ENCODE peak calls at places on chromosome X, in four cellular contexts. V, N, R and Y are unnamed samples.

GRCh38 chrX:124573458-124573857 is 227.1 kb downstream of the SH2D1A start:
- DNase-seq in V (no peak), R (no peak), N (no peak), Y (no peak)

GRCh38 chrX:84956304-84956703 is 47.4 kb upstream of the APOOL start:
- DNase-seq in N (no peak), V (no peak), R (no peak), Y (no peak)

GRCh38 chrX:97126020-97126419 is 242.3 kb downstream of the RPA4 start:
- DNase-seq in R (no peak), V (no peak), N (no peak), Y (no peak)

GRCh38 chrX:39755152-39756032 is 342.4 kb downstream of the BCOR start:
- DNase-seq in R (no peak), N (peak), V (no peak), Y (no peak)

GRCh38 chrX:134810211-134810610 is 151.9 kb upstream of the PLAC1 start:
- DNase-seq in R (no peak), N (no peak), V (no peak), Y (no peak)

GRCh38 chrX:13432776-13433605 is 113.1 kb upstream of the ATXN3L start:
- DNase-seq in N (no peak), V (no peak), R (no peak), Y (no peak)

GRCh38 chrX:45309096-45309495 is 108.4 kb upstream of the DIPK2B start:
- DNase-seq in R (no peak), N (no peak), V (no peak), Y (no peak)

GRCh38 chrX:15564981-15565579 is 35.7 kb downstream of the ACE2 start:
- DNase-seq in V (peak), N (peak), R (peak), Y (peak)

GRCh38 chrX:1394731-1395501 is 3.0 kb upstream of the SLC25A6 start:
- DNase-seq in V (no peak), N (no peak), R (no peak), Y (no peak)

GRCh38 chrX:67503004-67503403 is 40.8 kb upstream of the AR start:
- DNase-seq in R (no peak), N (no peak), V (no peak), Y (no peak)

GRCh38 chrX:153765138-153766079 is 1.4 kb downstream of the PLXNB3 start:
- DNase-seq in V (no peak), R (no peak), N (peak), Y (no peak)

GRCh38 chrX:152833378-152833777 is 2.5 kb downstream of the NSDHL start:
- DNase-seq in R (no peak), V (no peak), N (no peak), Y (no peak)

GRCh38 chrX:14533867-14534266 is 4.5 kb downstream of the GLRA2 start:
- DNase-seq in N (no peak), R (no peak), V (no peak), Y (no peak)

GRCh38 chrX:51461053-51462050 is 35.0 kb downstream of the NUDT11 start:
- DNase-seq in N (peak), V (no peak), R (peak), Y (peak)
- TF ChIP-seq CTCF in N (peak), V (peak), R (peak), Y (peak)

GRCh38 chrX:20442597-20442996 is 175.9 kb upstream of the RPS6KA3 start:
- DNase-seq in V (peak), R (peak), N (peak), Y (peak)
- TF ChIP-seq CTCF in V (peak), R (peak), N (peak), Y (no peak)

GRCh38 chrX:74438771-74439170 is 17.5 kb downstream of the SLC16A2 start:
- DNase-seq in V (no peak), N (no peak), R (no peak), Y (no peak)
- TF ChIP-seq CTCF in V (no peak), N (no peak), R (no peak), Y (no peak)

DNA sequence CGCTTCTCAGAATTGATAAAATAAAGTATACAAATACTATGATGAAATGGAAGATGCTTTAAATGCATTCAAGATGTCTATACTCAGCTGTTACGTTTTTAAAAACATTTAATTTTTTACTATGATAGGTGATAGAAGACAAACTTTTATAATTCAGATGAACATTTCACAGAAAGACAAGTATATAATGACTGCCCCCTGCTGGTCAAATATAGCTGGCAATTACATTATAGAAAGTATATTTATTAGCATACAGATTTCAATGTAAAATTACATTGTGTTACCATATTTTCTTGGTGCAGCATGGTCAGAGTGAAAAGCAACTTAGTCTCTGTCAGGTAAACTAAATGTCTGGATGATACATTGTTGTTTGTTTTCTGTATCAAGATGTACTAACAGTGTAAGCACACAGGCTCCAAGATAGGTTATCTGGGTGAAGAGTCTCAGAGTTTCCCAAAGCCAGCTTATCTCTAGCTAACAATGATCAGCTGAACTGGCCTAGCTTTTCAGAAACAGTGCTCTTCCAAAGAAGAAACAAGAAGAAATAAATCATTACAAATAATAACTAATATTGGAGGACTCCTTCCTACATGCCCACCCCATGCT is 54.1 kb downstream of the SRPX start:
- DNase-seq in V (no peak), R (peak), N (no peak), Y (peak)
- TF ChIP-seq CTCF in V (peak), R (peak), N (peak), Y (peak)

GRCh38 chrX:8971116-8971515 is 62.8 kb downstream of the FAM9B start:
- DNase-seq in R (peak), V (peak), N (no peak), Y (no peak)
- TF ChIP-seq CTCF in R (peak), V (peak), N (peak), Y (no peak)

DNA sequence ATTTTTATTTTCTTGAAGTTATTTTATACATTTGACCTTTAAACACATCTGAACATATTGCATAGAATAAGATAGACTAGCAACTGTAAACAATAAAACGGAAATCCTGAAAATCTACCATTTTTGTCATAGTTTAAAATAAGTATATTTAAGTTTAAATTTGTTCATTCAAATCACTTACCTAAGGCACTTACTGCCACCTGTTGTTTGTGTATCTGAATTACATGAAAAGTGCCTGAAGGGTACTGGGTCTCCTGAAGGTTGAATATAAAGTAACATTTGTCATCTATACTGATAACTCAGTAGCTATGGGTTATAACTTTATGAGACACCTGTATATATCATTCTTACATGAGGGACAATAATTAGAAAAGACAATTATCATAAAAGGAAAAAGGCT is 38.6 kb downstream of the TRPC5 start:
- DNase-seq in N (no peak), V (peak), R (peak), Y (no peak)
- TF ChIP-seq CTCF in N (peak), V (peak), R (peak), Y (no peak)